ENCODE peak calls at places on chromosomes 16 and 17, in eight cellular contexts. E is amygdala; F is lower leg skin; O is GM19239; J is SW 1271; V is stimulated activated CD8-positive, alpha-beta memory T cell treated with anti-CD3 and anti-CD28 coated beads, Interleukin-15, amount 100 ng/mL, for 1 hour; Y is retina; R is AG04450. Z is an unnamed sample.

GRCh38 chr17:77203846-77204245 is 63.1 kb downstream of the SEC14L1 start:
- DNase-seq in F (no peak), E (no peak), O (no peak), V (no peak), Y (no peak), R (no peak), J (no peak), Z (no peak)

GRCh38 chr16:3637371-3637923 is 17.0 kb upstream of the DNASE1 start:
- DNase-seq in J (no peak), E (no peak), V (no peak), R (no peak), Y (no peak), O (no peak), F (no peak), Z (no peak)

GRCh38 chr17:44759096-44759915 is 518 bp downstream of the ADAM11 start:
- DNase-seq in J (no peak), R (no peak), O (no peak), F (no peak), V (no peak), Y (peak), E (no peak), Z (no peak)

GRCh38 chr17:40323731-40324650 is 15.0 kb downstream of the RARA start:
- DNase-seq in F (no peak), J (no peak), O (no peak), E (no peak), V (no peak), Y (no peak), R (no peak), Z (peak)

GRCh38 chr17:31433091-31433790 is 41.8 kb downstream of the RAB11FIP4 start:
- DNase-seq in Y (no peak), V (peak), E (no peak), O (no peak), F (no peak), R (no peak), J (no peak), Z (no peak)

GRCh38 chr17:42116705-42117396 is 4.3 kb downstream of the KAT2A start:
- DNase-seq in Y (peak), F (peak), V (peak), E (no peak), R (peak), O (peak), J (peak), Z (peak)

GRCh38 chr17:3678095-3678820 is 9.6 kb downstream of the EMC6 start:
- DNase-seq in Y (no peak), E (peak), V (no peak), R (no peak), O (no peak), J (no peak), F (no peak), Z (peak)

GRCh38 chr17:40129498-40129897 is 7.7 kb downstream of the MSL1 start:
- DNase-seq in F (no peak), Y (no peak), E (no peak), O (no peak), J (no peak), V (no peak), R (no peak), Z (no peak)

GRCh38 chr16:58488531-58488930 is 11.4 kb upstream of the NDRG4 start:
- DNase-seq in J (no peak), O (no peak), Y (no peak), F (no peak), R (no peak), V (no peak), E (no peak), Z (peak)

GRCh38 chr17:82160081-82160480 is 52.6 kb downstream of the CCDC57 start:
- DNase-seq in O (no peak), J (no peak), E (no peak), F (no peak), V (no peak), Y (no peak), R (no peak), Z (no peak)

GRCh38 chr16:54193656-54194007 is 93.0 kb downstream of the IRX3 start:
- DNase-seq in R (no peak), E (no peak), V (no peak), O (peak), J (no peak), F (peak), Y (peak), Z (peak)

GRCh38 chr16:19700319-19700781 is 17.7 kb downstream of the KNOP1 start:
- DNase-seq in F (no peak), R (no peak), J (no peak), O (no peak), V (no peak), E (no peak), Y (no peak), Z (no peak)

GRCh38 chr17:44502598-44503079 is 567 bp downstream of the GPATCH8 start:
- DNase-seq in Y (no peak), R (no peak), F (no peak), E (no peak), O (no peak), V (no peak), J (no peak), Z (no peak)

GRCh38 chr17:4769628-4770027 is 2.1 kb upstream of the TM4SF5 start:
- DNase-seq in O (no peak), Y (no peak), V (no peak), J (no peak), R (no peak), F (no peak), E (no peak), Z (no peak)

GRCh38 chr17:57548421-57549385 is 196.4 kb downstream of the CCDC182 start:
- DNase-seq in O (no peak), Y (no peak), J (no peak), R (no peak), V (no peak), F (no peak), E (no peak), Z (no peak)

GRCh38 chr17:1108560-1108809 is 71.3 kb downstream of the ABR start:
- DNase-seq in E (no peak), O (no peak), J (no peak), R (no peak), V (no peak), Y (no peak), F (no peak), Z (no peak)

GRCh38 chr16:70157477-70158260 is 15.9 kb upstream of the CLEC18C start:
- DNase-seq in J (no peak), V (no peak), Y (no peak), O (no peak), R (no peak), F (no peak), E (no peak), Z (no peak)

GRCh38 chr17:69523252-69523861 is 108.9 kb downstream of the MAP2K6 start:
- DNase-seq in O (no peak), Y (peak), R (peak), F (no peak), V (no peak), J (no peak), E (no peak), Z (no peak)

GRCh38 chr17:45050680-45051059 is 762 bp downstream of the DCAKD start:
- DNase-seq in F (no peak), V (no peak), E (no peak), O (no peak), R (no peak), Y (no peak), J (no peak), Z (peak)

GRCh38 chr17:67042104-67042899 is 2.1 kb upstream of the CACNG1 start:
- DNase-seq in F (no peak), Y (no peak), R (no peak), V (no peak), E (no peak), J (no peak), O (no peak), Z (no peak)